ENCODE peak calls at places on chromosomes 11 and 22, in four cellular contexts. One of them, this sample, is unnamed.

GRCh38 chr11:116786966-116787365 is 857 bp downstream of the ZPR1 start:
- DNase-seq in GM12878: no peak
- DNase-seq in HepG2: no peak
- DNase-seq in K562: no peak
- DNase-seq in this sample: no peak

GRCh38 chr22:21626073-21626734 is 3.6 kb downstream of the YDJC start:
- DNase-seq in GM12878: no peak
- DNase-seq in HepG2: no peak
- DNase-seq in K562: no peak
- DNase-seq in this sample: no peak

GRCh38 chr22:46665151-46665695 is 45.0 kb downstream of the GRAMD4 start:
- DNase-seq in GM12878: no peak
- DNase-seq in HepG2: no peak
- DNase-seq in K562: no peak
- DNase-seq in this sample: no peak

GRCh38 chr11:120073196-120073595 is 64.7 kb downstream of the TRIM29 start:
- DNase-seq in GM12878: no peak
- DNase-seq in HepG2: no peak
- DNase-seq in K562: no peak
- DNase-seq in this sample: no peak

GRCh38 chr11:3837793-3838192 is 3.0 kb downstream of the RHOG start:
- DNase-seq in GM12878: no peak
- DNase-seq in HepG2: no peak
- DNase-seq in K562: peak
- DNase-seq in this sample: no peak

GRCh38 chr11:19601235-19601634 is 111.4 kb upstream of the NAV2 start:
- DNase-seq in GM12878: no peak
- DNase-seq in HepG2: no peak
- DNase-seq in K562: no peak
- DNase-seq in this sample: no peak

GRCh38 chr11:15378941-15379340 is 264.2 kb downstream of the INSC start:
- DNase-seq in GM12878: no peak
- DNase-seq in HepG2: no peak
- DNase-seq in K562: no peak
- DNase-seq in this sample: no peak

GRCh38 chr11:2862950-2863618 is 22.5 kb downstream of the CDKN1C start:
- DNase-seq in GM12878: no peak
- DNase-seq in HepG2: no peak
- DNase-seq in K562: no peak
- DNase-seq in this sample: no peak

GRCh38 chr11:24375896-24376295 is 121.0 kb upstream of the LUZP2 start:
- DNase-seq in GM12878: no peak
- DNase-seq in HepG2: no peak
- DNase-seq in K562: no peak
- DNase-seq in this sample: no peak

GRCh38 chr22:48112687-48113521 is 1350.5 kb downstream of the TBC1D22A start:
- DNase-seq in GM12878: no peak
- DNase-seq in HepG2: no peak
- DNase-seq in K562: no peak
- DNase-seq in this sample: peak

GRCh38 chr22:26579331-26579886 is 10.5 kb downstream of the TPST2 start:
- DNase-seq in GM12878: peak
- DNase-seq in HepG2: no peak
- DNase-seq in K562: no peak
- DNase-seq in this sample: no peak

GRCh38 chr11:126997196-126997595 is 3.4 kb downstream of the KIRREL3 start:
- DNase-seq in GM12878: no peak
- DNase-seq in HepG2: no peak
- DNase-seq in K562: no peak
- DNase-seq in this sample: no peak

GRCh38 chr11:131745405-131745804 is 375.0 kb downstream of the NTM start:
- DNase-seq in GM12878: no peak
- DNase-seq in HepG2: no peak
- DNase-seq in K562: no peak
- DNase-seq in this sample: no peak

GRCh38 chr11:86769219-86769618 is 31.1 kb upstream of the PRSS23 start:
- DNase-seq in GM12878: no peak
- DNase-seq in HepG2: no peak
- DNase-seq in K562: no peak
- DNase-seq in this sample: no peak

GRCh38 chr11:129881570-129882170 is 13.7 kb downstream of the NFRKB start:
- DNase-seq in GM12878: no peak
- DNase-seq in HepG2: peak
- DNase-seq in K562: peak
- DNase-seq in this sample: peak

GRCh38 chr11:75352417-75353206 is 1.2 kb upstream of the ARRB1 start:
- DNase-seq in GM12878: no peak
- DNase-seq in HepG2: no peak
- DNase-seq in K562: no peak
- DNase-seq in this sample: no peak

GRCh38 chr11:119341222-119342022 is 739 bp upstream of the C1QTNF5 start:
- DNase-seq in GM12878: no peak
- DNase-seq in HepG2: no peak
- DNase-seq in K562: no peak
- DNase-seq in this sample: no peak

GRCh38 chr11:35364101-35364780 is 55.1 kb downstream of the SLC1A2 start:
- DNase-seq in GM12878: no peak
- DNase-seq in HepG2: no peak
- DNase-seq in K562: no peak
- DNase-seq in this sample: peak

GRCh38 chr11:78386551-78386950 is 31.1 kb downstream of the GAB2 start:
- DNase-seq in GM12878: no peak
- DNase-seq in HepG2: no peak
- DNase-seq in K562: no peak
- DNase-seq in this sample: no peak

GRCh38 chr11:16963316-16963876 is 50.8 kb downstream of the PLEKHA7 start:
- DNase-seq in GM12878: no peak
- DNase-seq in HepG2: no peak
- DNase-seq in K562: no peak
- DNase-seq in this sample: no peak

GRCh38 chr11:33944693-33945424 is 53.0 kb upstream of the LMO2 start:
- DNase-seq in GM12878: no peak
- DNase-seq in HepG2: no peak
- DNase-seq in K562: peak
- DNase-seq in this sample: no peak

GRCh38 chr22:28250036-28250695 is 331.1 kb upstream of the PITPNB start:
- DNase-seq in GM12878: no peak
- DNase-seq in HepG2: no peak
- DNase-seq in K562: no peak
- DNase-seq in this sample: no peak

GRCh38 chr11:57425565-57426438 is 1.1 kb downstream of the SLC43A3 start:
- DNase-seq in GM12878: no peak
- DNase-seq in HepG2: no peak
- DNase-seq in K562: no peak
- DNase-seq in this sample: no peak

GRCh38 chr11:60589611-60590010 is 74.4 kb downstream of the MS4A13 start:
- DNase-seq in GM12878: no peak
- DNase-seq in HepG2: no peak
- DNase-seq in K562: no peak
- DNase-seq in this sample: no peak

GRCh38 chr22:24878969-24879368 is 67.5 kb downstream of the LHFPL7 start:
- DNase-seq in GM12878: no peak
- DNase-seq in HepG2: no peak
- DNase-seq in K562: no peak
- DNase-seq in this sample: no peak

GRCh38 chr11:13108416-13108815 is 99.3 kb downstream of the RASSF10 start:
- DNase-seq in GM12878: no peak
- DNase-seq in HepG2: no peak
- DNase-seq in K562: no peak
- DNase-seq in this sample: no peak

GRCh38 chr11:47572715-47573255 is 6.0 kb downstream of the KBTBD4 start:
- DNase-seq in GM12878: no peak
- DNase-seq in HepG2: no peak
- DNase-seq in K562: peak
- DNase-seq in this sample: no peak

GRCh38 chr22:28141614-28142013 is 222.6 kb upstream of the PITPNB start:
- DNase-seq in GM12878: no peak
- DNase-seq in HepG2: no peak
- DNase-seq in K562: no peak
- DNase-seq in this sample: no peak

GRCh38 chr22:27676545-27677188 is 124.9 kb downstream of the MN1 start:
- DNase-seq in GM12878: no peak
- DNase-seq in HepG2: no peak
- DNase-seq in K562: no peak
- DNase-seq in this sample: no peak

GRCh38 chr11:28981331-28981865 is 873.2 kb downstream of the METTL15 start:
- DNase-seq in GM12878: no peak
- DNase-seq in HepG2: no peak
- DNase-seq in K562: no peak
- DNase-seq in this sample: no peak

GRCh38 chr11:71311928-71312510 is 59.6 kb upstream of the SHANK2 start:
- DNase-seq in GM12878: no peak
- DNase-seq in HepG2: no peak
- DNase-seq in K562: no peak
- DNase-seq in this sample: no peak

GRCh38 chr11:62889484-62890437 is 9.1 kb downstream of the SLC3A2 start:
- DNase-seq in GM12878: no peak
- DNase-seq in HepG2: peak
- DNase-seq in K562: peak
- DNase-seq in this sample: peak

GRCh38 chr11:35324981-35325380 is 94.4 kb downstream of the SLC1A2 start:
- DNase-seq in GM12878: no peak
- DNase-seq in HepG2: no peak
- DNase-seq in K562: no peak
- DNase-seq in this sample: no peak

GRCh38 chr22:32050678-32051515 is 7.8 kb downstream of the SLC5A1 start:
- DNase-seq in GM12878: peak
- DNase-seq in HepG2: peak
- DNase-seq in K562: no peak
- DNase-seq in this sample: peak

GRCh38 chr22:32044477-32044876 is 1.4 kb downstream of the SLC5A1 start:
- DNase-seq in GM12878: no peak
- DNase-seq in HepG2: no peak
- DNase-seq in K562: no peak
- DNase-seq in this sample: no peak

GRCh38 chr22:32052259-32052658 is 9.2 kb downstream of the SLC5A1 start:
- DNase-seq in GM12878: no peak
- DNase-seq in HepG2: no peak
- DNase-seq in K562: no peak
- DNase-seq in this sample: no peak

GRCh38 chr22:32044913-32045312 is 1.9 kb downstream of the SLC5A1 start:
- DNase-seq in GM12878: no peak
- DNase-seq in HepG2: no peak
- DNase-seq in K562: no peak
- DNase-seq in this sample: no peak

GRCh38 chr22:32048069-32048468 is 5.0 kb downstream of the SLC5A1 start:
- DNase-seq in GM12878: no peak
- DNase-seq in HepG2: no peak
- DNase-seq in K562: no peak
- DNase-seq in this sample: no peak
- TF ChIP-seq ESRRA in GM12878: no peak
- TF ChIP-seq ESRRA in HepG2: no peak
- TF ChIP-seq ESRRA in K562: no peak
- TF ChIP-seq ESRRA in this sample: no peak

DNA sequence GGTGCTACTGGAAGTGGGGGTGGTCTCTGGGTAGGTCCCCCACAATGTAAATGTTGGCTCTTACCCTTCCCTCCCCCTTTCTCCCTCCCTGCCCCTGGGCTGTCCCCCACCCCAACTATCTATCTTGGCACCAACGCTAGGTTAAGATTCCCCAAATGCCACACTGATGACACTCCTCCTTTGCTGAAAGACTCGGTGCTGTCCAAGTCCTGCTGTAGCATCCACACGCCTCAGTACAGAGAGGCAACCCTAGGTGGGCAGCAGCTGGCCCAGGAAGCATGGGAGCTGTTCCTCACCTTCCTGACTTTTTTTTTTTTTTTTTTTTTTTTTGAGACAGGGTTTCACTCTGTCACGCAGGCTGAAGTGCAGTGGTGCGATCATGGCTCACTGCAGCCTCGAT is 3.4 kb upstream of the KCTD17 start:
- DNase-seq in GM12878: no peak
- DNase-seq in HepG2: no peak
- DNase-seq in K562: no peak
- DNase-seq in this sample: no peak
- TF ChIP-seq REST in GM12878: no peak
- TF ChIP-seq REST in HepG2: no peak
- TF ChIP-seq REST in K562: no peak
- TF ChIP-seq REST in this sample: no peak

GRCh38 chr22:29393019-29393608 is 4.7 kb upstream of the AP1B1 start:
- DNase-seq in GM12878: no peak
- DNase-seq in HepG2: no peak
- DNase-seq in K562: no peak
- DNase-seq in this sample: no peak

GRCh38 chr22:29394931-29395581 is 6.7 kb upstream of the AP1B1 start:
- DNase-seq in GM12878: no peak
- DNase-seq in HepG2: peak
- DNase-seq in K562: peak
- DNase-seq in this sample: peak

GRCh38 chr22:29400576-29400975 is 12.2 kb upstream of the AP1B1 start:
- DNase-seq in GM12878: no peak
- DNase-seq in HepG2: no peak
- DNase-seq in K562: no peak
- DNase-seq in this sample: no peak

GRCh38 chr22:29396126-29396525 is 7.8 kb upstream of the AP1B1 start:
- DNase-seq in GM12878: no peak
- DNase-seq in HepG2: no peak
- DNase-seq in K562: no peak
- DNase-seq in this sample: no peak

DNA sequence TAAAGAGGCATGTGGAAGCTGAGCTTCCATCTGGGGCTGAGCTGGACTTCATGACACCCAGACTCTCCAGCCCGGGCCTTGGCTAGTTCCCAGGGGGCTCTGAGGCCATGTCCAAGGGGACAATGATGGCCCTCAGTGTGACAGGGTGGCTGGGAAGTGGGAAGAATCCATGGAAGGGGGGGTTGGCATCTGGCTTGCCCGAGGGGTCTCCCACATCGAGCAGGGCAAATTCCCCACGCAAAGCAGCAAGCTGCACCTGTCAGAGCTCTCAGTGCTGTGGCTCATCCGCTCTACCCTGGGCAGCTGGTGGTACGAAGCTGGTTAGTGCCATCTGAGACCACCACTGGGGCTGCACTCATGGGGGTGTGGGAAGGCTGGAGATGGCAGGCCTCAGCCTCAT is 9.4 kb upstream of the AP1B1 start:
- DNase-seq in GM12878: no peak
- DNase-seq in HepG2: no peak
- DNase-seq in K562: no peak
- DNase-seq in this sample: no peak
- TF ChIP-seq ESRRA in GM12878: no peak
- TF ChIP-seq ESRRA in HepG2: no peak
- TF ChIP-seq ESRRA in K562: no peak
- TF ChIP-seq ESRRA in this sample: no peak

GRCh38 chr22:31296258-31296657 is 4.0 kb upstream of the PIK3IP1 start:
- DNase-seq in GM12878: no peak
- DNase-seq in HepG2: no peak
- DNase-seq in K562: no peak
- DNase-seq in this sample: no peak

GRCh38 chr22:31305194-31305593 is 12.9 kb upstream of the PIK3IP1 start:
- DNase-seq in GM12878: no peak
- DNase-seq in HepG2: no peak
- DNase-seq in K562: no peak
- DNase-seq in this sample: no peak

GRCh38 chr22:31295831-31296230 is 3.5 kb upstream of the PIK3IP1 start:
- DNase-seq in GM12878: no peak
- DNase-seq in HepG2: no peak
- DNase-seq in K562: no peak
- DNase-seq in this sample: no peak

GRCh38 chr22:31302021-31302420 is 9.7 kb upstream of the PIK3IP1 start:
- DNase-seq in GM12878: no peak
- DNase-seq in HepG2: no peak
- DNase-seq in K562: no peak
- DNase-seq in this sample: no peak

GRCh38 chr22:31300896-31301295 is 8.6 kb upstream of the PIK3IP1 start:
- DNase-seq in GM12878: no peak
- DNase-seq in HepG2: peak
- DNase-seq in K562: no peak
- DNase-seq in this sample: no peak
- TF ChIP-seq REST in GM12878: no peak
- TF ChIP-seq REST in HepG2: no peak
- TF ChIP-seq REST in K562: no peak
- TF ChIP-seq REST in this sample: no peak

This sample was measured in A549.